ENCODE peak calls at places on chromosomes 1 and 21, in nine cellular contexts. One of them, this sample, is unnamed. For H3K4me1 and H3K36me3, the result is how much of the 10 kb centered on the place peaks cover.

GRCh38 chr21:33025106-33025470 is 647 bp upstream of the OLIG2 start:
- DNase-seq in sigmoid colon: no peak
- DNase-seq in heart right ventricle: no peak
- DNase-seq in lung: no peak
- DNase-seq in endothelial cell of umbilical vein: no peak
- DNase-seq in adipocyte: no peak
- DNase-seq in lower lobe of right lung: no peak
- DNase-seq in fibroblast of lung: no peak
- DNase-seq in left ventricle myocardium inferior: no peak
- DNase-seq in this sample: no peak

GRCh38 chr1:210372491-210372890 is 43.8 kb downstream of the HHAT start:
- DNase-seq in fibroblast of lung: no peak
- DNase-seq in adipocyte: no peak
- DNase-seq in heart right ventricle: no peak
- DNase-seq in endothelial cell of umbilical vein: no peak
- DNase-seq in sigmoid colon: no peak
- DNase-seq in lower lobe of right lung: no peak
- DNase-seq in left ventricle myocardium inferior: no peak
- DNase-seq in lung: no peak
- DNase-seq in this sample: no peak

GRCh38 chr1:110620686-110621085 is 14.5 kb upstream of the KCNA2 start:
- DNase-seq in endothelial cell of umbilical vein: no peak
- DNase-seq in adipocyte: no peak
- DNase-seq in lung: no peak
- DNase-seq in heart right ventricle: no peak
- DNase-seq in fibroblast of lung: no peak
- DNase-seq in lower lobe of right lung: no peak
- DNase-seq in left ventricle myocardium inferior: no peak
- DNase-seq in sigmoid colon: no peak
- DNase-seq in this sample: no peak

GRCh38 chr1:74713849-74714248 is 19.0 kb downstream of the CRYZ start:
- DNase-seq in heart right ventricle: no peak
- DNase-seq in lung: no peak
- DNase-seq in sigmoid colon: no peak
- DNase-seq in endothelial cell of umbilical vein: no peak
- DNase-seq in lower lobe of right lung: no peak
- DNase-seq in fibroblast of lung: no peak
- DNase-seq in adipocyte: no peak
- DNase-seq in left ventricle myocardium inferior: no peak
- DNase-seq in this sample: no peak

GRCh38 chr21:41071410-41071809 is 96.5 kb upstream of the BACE2 start:
- DNase-seq in adipocyte: no peak
- DNase-seq in endothelial cell of umbilical vein: no peak
- DNase-seq in fibroblast of lung: no peak
- DNase-seq in sigmoid colon: no peak
- DNase-seq in left ventricle myocardium inferior: no peak
- DNase-seq in lung: no peak
- DNase-seq in lower lobe of right lung: no peak
- DNase-seq in heart right ventricle: no peak
- DNase-seq in this sample: peak

GRCh38 chr1:44950892-44951291 is 35.5 kb downstream of the EIF2B3 start:
- DNase-seq in endothelial cell of umbilical vein: no peak
- DNase-seq in fibroblast of lung: no peak
- DNase-seq in adipocyte: no peak
- DNase-seq in lower lobe of right lung: no peak
- DNase-seq in sigmoid colon: no peak
- DNase-seq in lung: no peak
- DNase-seq in left ventricle myocardium inferior: no peak
- DNase-seq in heart right ventricle: no peak
- DNase-seq in this sample: no peak

GRCh38 chr1:201153474-201154388 is 543 bp downstream of the TMEM9 start:
- DNase-seq in endothelial cell of umbilical vein: no peak
- DNase-seq in left ventricle myocardium inferior: no peak
- DNase-seq in fibroblast of lung: peak
- DNase-seq in sigmoid colon: no peak
- DNase-seq in adipocyte: no peak
- DNase-seq in heart right ventricle: no peak
- DNase-seq in lung: peak
- DNase-seq in lower lobe of right lung: no peak
- DNase-seq in this sample: peak

GRCh38 chr1:6260433-6260934 is 414 bp downstream of the GPR153 start:
- DNase-seq in lung: no peak
- DNase-seq in left ventricle myocardium inferior: peak
- DNase-seq in adipocyte: peak
- DNase-seq in endothelial cell of umbilical vein: peak
- DNase-seq in fibroblast of lung: no peak
- DNase-seq in heart right ventricle: peak
- DNase-seq in lower lobe of right lung: no peak
- DNase-seq in sigmoid colon: peak
- DNase-seq in this sample: peak

GRCh38 chr1:51240096-51240495 is 4.0 kb downstream of the RNF11 start:
- DNase-seq in fibroblast of lung: no peak
- DNase-seq in lung: no peak
- DNase-seq in adipocyte: no peak
- DNase-seq in heart right ventricle: no peak
- DNase-seq in left ventricle myocardium inferior: no peak
- DNase-seq in lower lobe of right lung: no peak
- DNase-seq in sigmoid colon: no peak
- DNase-seq in endothelial cell of umbilical vein: no peak
- DNase-seq in this sample: no peak

GRCh38 chr1:184005506-184005905 is 32.0 kb downstream of the COLGALT2 start:
- DNase-seq in lower lobe of right lung: no peak
- DNase-seq in fibroblast of lung: no peak
- DNase-seq in sigmoid colon: no peak
- DNase-seq in left ventricle myocardium inferior: no peak
- DNase-seq in heart right ventricle: no peak
- DNase-seq in endothelial cell of umbilical vein: no peak
- DNase-seq in adipocyte: no peak
- DNase-seq in lung: no peak
- DNase-seq in this sample: no peak

GRCh38 chr1:89905391-89906058 is 84.7 kb downstream of the LRRC8D start:
- DNase-seq in lower lobe of right lung: no peak
- DNase-seq in adipocyte: peak
- DNase-seq in fibroblast of lung: peak
- DNase-seq in lung: no peak
- DNase-seq in sigmoid colon: no peak
- DNase-seq in heart right ventricle: no peak
- DNase-seq in endothelial cell of umbilical vein: no peak
- DNase-seq in left ventricle myocardium inferior: no peak
- DNase-seq in this sample: no peak

GRCh38 chr1:41238311-41239094 is 3.6 kb downstream of the SCMH1 start:
- DNase-seq in adipocyte: peak
- DNase-seq in heart right ventricle: no peak
- DNase-seq in endothelial cell of umbilical vein: peak
- DNase-seq in lower lobe of right lung: no peak
- DNase-seq in lung: no peak
- DNase-seq in fibroblast of lung: peak
- DNase-seq in left ventricle myocardium inferior: no peak
- DNase-seq in sigmoid colon: no peak
- DNase-seq in this sample: no peak

GRCh38 chr1:204443871-204444581 is 32.4 kb upstream of the PPP1R15B start:
- DNase-seq in heart right ventricle: no peak
- DNase-seq in sigmoid colon: no peak
- DNase-seq in lower lobe of right lung: no peak
- DNase-seq in left ventricle myocardium inferior: no peak
- DNase-seq in fibroblast of lung: peak
- DNase-seq in endothelial cell of umbilical vein: no peak
- DNase-seq in lung: no peak
- DNase-seq in adipocyte: no peak
- DNase-seq in this sample: no peak

GRCh38 chr1:206705187-206705586 is 20.5 kb downstream of the MAPKAPK2 start:
- DNase-seq in adipocyte: peak
- DNase-seq in fibroblast of lung: peak
- DNase-seq in lower lobe of right lung: no peak
- DNase-seq in endothelial cell of umbilical vein: no peak
- DNase-seq in lung: no peak
- DNase-seq in sigmoid colon: peak
- DNase-seq in left ventricle myocardium inferior: no peak
- DNase-seq in heart right ventricle: no peak
- DNase-seq in this sample: no peak

GRCh38 chr1:241611063-241611462 is 29.1 kb downstream of the CHML start:
- DNase-seq in fibroblast of lung: peak
- DNase-seq in heart right ventricle: no peak
- DNase-seq in lower lobe of right lung: no peak
- DNase-seq in sigmoid colon: no peak
- DNase-seq in lung: no peak
- DNase-seq in endothelial cell of umbilical vein: peak
- DNase-seq in left ventricle myocardium inferior: no peak
- DNase-seq in adipocyte: peak
- DNase-seq in this sample: no peak

GRCh38 chr1:17427696-17428660 is 11.5 kb downstream of the RCC2 start:
- DNase-seq in endothelial cell of umbilical vein: no peak
- DNase-seq in fibroblast of lung: no peak
- DNase-seq in adipocyte: no peak
- DNase-seq in sigmoid colon: no peak
- DNase-seq in lung: no peak
- DNase-seq in lower lobe of right lung: no peak
- DNase-seq in left ventricle myocardium inferior: no peak
- DNase-seq in heart right ventricle: peak
- DNase-seq in this sample: no peak

GRCh38 chr1:174976436-174977107 is 23.2 kb upstream of the CACYBP start:
- DNase-seq in endothelial cell of umbilical vein: no peak
- DNase-seq in sigmoid colon: no peak
- DNase-seq in lung: no peak
- DNase-seq in left ventricle myocardium inferior: no peak
- DNase-seq in lower lobe of right lung: no peak
- DNase-seq in heart right ventricle: no peak
- DNase-seq in fibroblast of lung: peak
- DNase-seq in adipocyte: peak
- DNase-seq in this sample: no peak

GRCh38 chr1:27403065-27403726 is 10.8 kb downstream of the GPR3 start:
- DNase-seq in lung: peak
- DNase-seq in heart right ventricle: peak
- DNase-seq in endothelial cell of umbilical vein: peak
- DNase-seq in left ventricle myocardium inferior: peak
- DNase-seq in fibroblast of lung: peak
- DNase-seq in lower lobe of right lung: no peak
- DNase-seq in sigmoid colon: peak
- DNase-seq in adipocyte: peak
- DNase-seq in this sample: no peak

GRCh38 chr1:167645625-167646410 is 15.8 kb downstream of the RCSD1 start:
- DNase-seq in lower lobe of right lung: no peak
- DNase-seq in lung: no peak
- DNase-seq in endothelial cell of umbilical vein: no peak
- DNase-seq in fibroblast of lung: no peak
- DNase-seq in heart right ventricle: no peak
- DNase-seq in adipocyte: no peak
- DNase-seq in left ventricle myocardium inferior: no peak
- DNase-seq in sigmoid colon: no peak
- DNase-seq in this sample: no peak
- H3K4me1 ChIP-seq in lower lobe of right lung: under half
- H3K4me1 ChIP-seq in lung: under half
- H3K4me1 ChIP-seq in endothelial cell of umbilical vein: under half
- H3K4me1 ChIP-seq in fibroblast of lung: under half
- H3K4me1 ChIP-seq in heart right ventricle: half or more
- H3K4me1 ChIP-seq in adipocyte: under half
- H3K4me1 ChIP-seq in left ventricle myocardium inferior: half or more
- H3K4me1 ChIP-seq in sigmoid colon: under half
- H3K4me1 ChIP-seq in this sample: under half

GRCh38 chr1:243250102-243250501 is 5.0 kb downstream of the CEP170 start:
- DNase-seq in fibroblast of lung: no peak
- DNase-seq in endothelial cell of umbilical vein: no peak
- DNase-seq in adipocyte: no peak
- DNase-seq in left ventricle myocardium inferior: no peak
- DNase-seq in sigmoid colon: no peak
- DNase-seq in lower lobe of right lung: no peak
- DNase-seq in heart right ventricle: no peak
- DNase-seq in lung: no peak
- DNase-seq in this sample: no peak

GRCh38 chr1:243244420-243244819 is 10.7 kb downstream of the CEP170 start:
- DNase-seq in left ventricle myocardium inferior: no peak
- DNase-seq in fibroblast of lung: no peak
- DNase-seq in endothelial cell of umbilical vein: no peak
- DNase-seq in heart right ventricle: no peak
- DNase-seq in sigmoid colon: no peak
- DNase-seq in lower lobe of right lung: no peak
- DNase-seq in adipocyte: no peak
- DNase-seq in lung: no peak
- DNase-seq in this sample: no peak

GRCh38 chr1:243249214-243249613 is 5.9 kb downstream of the CEP170 start:
- DNase-seq in fibroblast of lung: no peak
- DNase-seq in endothelial cell of umbilical vein: no peak
- DNase-seq in sigmoid colon: no peak
- DNase-seq in lung: no peak
- DNase-seq in left ventricle myocardium inferior: no peak
- DNase-seq in adipocyte: no peak
- DNase-seq in lower lobe of right lung: no peak
- DNase-seq in heart right ventricle: no peak
- DNase-seq in this sample: no peak

GRCh38 chr1:243247901-243248300 is 7.2 kb downstream of the CEP170 start:
- DNase-seq in endothelial cell of umbilical vein: no peak
- DNase-seq in sigmoid colon: no peak
- DNase-seq in lower lobe of right lung: no peak
- DNase-seq in lung: no peak
- DNase-seq in adipocyte: no peak
- DNase-seq in heart right ventricle: no peak
- DNase-seq in left ventricle myocardium inferior: no peak
- DNase-seq in fibroblast of lung: no peak
- DNase-seq in this sample: no peak

DNA sequence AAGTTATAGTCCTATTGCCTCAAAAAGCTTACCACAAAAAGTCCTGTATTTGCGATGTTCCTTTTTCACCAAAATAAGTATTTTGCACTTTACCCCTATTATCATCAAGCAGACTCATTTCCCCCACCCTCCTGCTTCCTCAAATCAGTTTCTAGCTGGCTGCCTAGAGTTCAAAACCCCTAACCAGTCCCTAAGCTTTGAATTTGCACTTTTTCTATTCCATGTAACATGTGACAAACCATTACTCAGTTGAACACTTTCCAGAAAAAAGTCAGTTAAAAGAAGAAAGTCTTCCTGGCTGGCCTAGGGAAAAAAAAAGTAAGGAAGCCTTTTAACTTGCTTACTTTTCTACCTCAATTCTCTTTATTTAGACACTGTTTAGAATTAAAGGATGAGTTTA is 8.2 kb downstream of the CEP170 start:
- DNase-seq in lower lobe of right lung: no peak
- DNase-seq in endothelial cell of umbilical vein: peak
- DNase-seq in fibroblast of lung: peak
- DNase-seq in sigmoid colon: no peak
- DNase-seq in lung: no peak
- DNase-seq in heart right ventricle: no peak
- DNase-seq in adipocyte: no peak
- DNase-seq in left ventricle myocardium inferior: no peak
- DNase-seq in this sample: no peak
- H3K36me3 ChIP-seq in lower lobe of right lung: under half
- H3K36me3 ChIP-seq in endothelial cell of umbilical vein: under half
- H3K36me3 ChIP-seq in fibroblast of lung: under half
- H3K36me3 ChIP-seq in sigmoid colon: under half
- H3K36me3 ChIP-seq in lung: under half
- H3K36me3 ChIP-seq in heart right ventricle: under half
- H3K36me3 ChIP-seq in adipocyte: under half
- H3K36me3 ChIP-seq in left ventricle myocardium inferior: under half
- H3K36me3 ChIP-seq in this sample: under half

GRCh38 chr21:31343030-31343510 is 991 bp downstream of the TIAM1 start:
- DNase-seq in adipocyte: no peak
- DNase-seq in left ventricle myocardium inferior: no peak
- DNase-seq in sigmoid colon: no peak
- DNase-seq in endothelial cell of umbilical vein: no peak
- DNase-seq in fibroblast of lung: no peak
- DNase-seq in heart right ventricle: no peak
- DNase-seq in lower lobe of right lung: no peak
- DNase-seq in lung: no peak
- DNase-seq in this sample: no peak
- H3K4me3 ChIP-seq in adipocyte: peak
- H3K4me3 ChIP-seq in left ventricle myocardium inferior: peak
- H3K4me3 ChIP-seq in sigmoid colon: peak
- H3K4me3 ChIP-seq in endothelial cell of umbilical vein: no peak
- H3K4me3 ChIP-seq in fibroblast of lung: no peak
- H3K4me3 ChIP-seq in heart right ventricle: peak
- H3K4me3 ChIP-seq in lower lobe of right lung: peak
- H3K4me3 ChIP-seq in lung: no peak
- H3K4me3 ChIP-seq in this sample: no peak

GRCh38 chr1:24773618-24774017 is 28.4 kb downstream of the CLIC4 start:
- DNase-seq in endothelial cell of umbilical vein: no peak
- DNase-seq in lung: no peak
- DNase-seq in lower lobe of right lung: no peak
- DNase-seq in sigmoid colon: no peak
- DNase-seq in heart right ventricle: no peak
- DNase-seq in fibroblast of lung: no peak
- DNase-seq in adipocyte: no peak
- DNase-seq in left ventricle myocardium inferior: no peak
- DNase-seq in this sample: no peak
- H3K4me1 ChIP-seq in endothelial cell of umbilical vein: under half
- H3K4me1 ChIP-seq in lung: under half
- H3K4me1 ChIP-seq in lower lobe of right lung: under half
- H3K4me1 ChIP-seq in sigmoid colon: under half
- H3K4me1 ChIP-seq in heart right ventricle: half or more
- H3K4me1 ChIP-seq in fibroblast of lung: under half
- H3K4me1 ChIP-seq in adipocyte: under half
- H3K4me1 ChIP-seq in left ventricle myocardium inferior: half or more
- H3K4me1 ChIP-seq in this sample: under half

This sample was measured in Caco-2.